ENCODE peak calls at places on chromosome 6, in five cellular contexts. E, K, J, S and Y are unnamed samples.

GRCh38 chr6:88804701-88805100 is 158.7 kb downstream of the RNGTT start:
- DNase-seq in E (no peak), K (no peak), J (no peak), S (no peak), Y (no peak)

GRCh38 chr6:138509371-138509770 is 10.1 kb upstream of the NHSL1 start:
- DNase-seq in E (peak), K (no peak), J (peak), S (peak), Y (peak)

GRCh38 chr6:68069921-68070709 is 565.0 kb upstream of the ADGRB3 start:
- DNase-seq in E (no peak), K (peak), J (no peak), S (no peak), Y (no peak)

GRCh38 chr6:31582230-31582601 is at the start of gene LTB:
- DNase-seq in E (no peak), K (no peak), J (no peak), S (no peak), Y (no peak)

GRCh38 chr6:90293319-90293937 is 3.2 kb downstream of the BACH2 start:
- DNase-seq in E (no peak), K (no peak), J (no peak), S (no peak), Y (no peak)

GRCh38 chr6:41090841-41091761 is 18.3 kb downstream of the NFYA start:
- DNase-seq in E (no peak), K (no peak), J (no peak), S (no peak), Y (no peak)

GRCh38 chr6:167576798-167577528 is 249.7 kb upstream of the AFDN start:
- DNase-seq in E (no peak), K (no peak), J (no peak), S (no peak), Y (no peak)

GRCh38 chr6:30626484-30627366 is at the start of gene ATAT1:
- DNase-seq in E (peak), K (peak), J (peak), S (peak), Y (peak)

GRCh38 chr6:34791842-34792604 is at the start of gene BLTP3A:
- DNase-seq in E (peak), K (peak), J (peak), S (peak), Y (peak)

GRCh38 chr6:134315189-134315588 is 2.7 kb downstream of the SGK1 start:
- DNase-seq in E (no peak), K (no peak), J (no peak), S (no peak), Y (no peak)

GRCh38 chr6:149094156-149094555 is 223.4 kb upstream of the TAB2 start:
- DNase-seq in E (no peak), K (no peak), J (no peak), S (no peak), Y (no peak)

GRCh38 chr6:104599821-104600658 is 259.7 kb downstream of the HACE1 start:
- DNase-seq in E (no peak), K (no peak), J (no peak), S (no peak), Y (no peak)

GRCh38 chr6:143941852-143942627 is 66.0 kb downstream of the PLAGL1 start:
- DNase-seq in E (peak), K (peak), J (peak), S (peak), Y (peak)